ENCODE peak calls at places on chromosome 1, in five cellular contexts. One of them, this sample, is unnamed.

GRCh38 chr1:207903767-207904166 is 7.2 kb downstream of the CD34 start:
- DNase-seq in NB4: peak; percentile 60
- DNase-seq in left ventricle myocardium inferior: no peak
- DNase-seq in AG04449: no peak
- DNase-seq in A549: no peak
- DNase-seq in this sample: no peak

GRCh38 chr1:76639181-76639580 is 228.1 kb upstream of the ST6GALNAC5 start:
- DNase-seq in A549: no peak
- DNase-seq in left ventricle myocardium inferior: no peak
- DNase-seq in NB4: no peak
- DNase-seq in AG04449: no peak
- DNase-seq in this sample: no peak

GRCh38 chr1:160618763-160619274 is 28.0 kb downstream of the SLAMF1 start:
- DNase-seq in NB4: peak; percentile 38
- DNase-seq in A549: peak; percentile 31
- DNase-seq in AG04449: no peak
- DNase-seq in left ventricle myocardium inferior: no peak
- DNase-seq in this sample: no peak

GRCh38 chr1:109501644-109502367 is 7.7 kb downstream of the AMIGO1 start:
- DNase-seq in AG04449: no peak
- DNase-seq in left ventricle myocardium inferior: no peak
- DNase-seq in A549: no peak
- DNase-seq in NB4: peak; percentile 93
- DNase-seq in this sample: no peak

GRCh38 chr1:22673486-22674409 is 20.7 kb downstream of the C1QB start:
- DNase-seq in NB4: peak; percentile 38
- DNase-seq in AG04449: peak; percentile 7
- DNase-seq in A549: peak; percentile 49
- DNase-seq in left ventricle myocardium inferior: peak; percentile 41
- DNase-seq in this sample: peak; percentile 1

GRCh38 chr1:63319069-63320023 is 3.0 kb upstream of the FOXD3 start:
- DNase-seq in A549: no peak
- DNase-seq in left ventricle myocardium inferior: no peak
- DNase-seq in AG04449: no peak
- DNase-seq in NB4: no peak
- DNase-seq in this sample: no peak

GRCh38 chr1:184078564-184079107 is 27.1 kb downstream of the TSEN15 start:
- DNase-seq in AG04449: no peak
- DNase-seq in left ventricle myocardium inferior: no peak
- DNase-seq in NB4: no peak
- DNase-seq in A549: no peak
- DNase-seq in this sample: no peak

GRCh38 chr1:48202030-48202752 is 20.3 kb upstream of the SLC5A9 start:
- DNase-seq in NB4: peak; percentile 61
- DNase-seq in AG04449: peak; percentile 51
- DNase-seq in left ventricle myocardium inferior: peak; percentile 42
- DNase-seq in A549: peak; percentile 21
- DNase-seq in this sample: peak; percentile 83

GRCh38 chr1:24754229-24754628 is 9.0 kb downstream of the CLIC4 start:
- DNase-seq in AG04449: no peak
- DNase-seq in left ventricle myocardium inferior: no peak
- DNase-seq in A549: no peak
- DNase-seq in NB4: no peak
- DNase-seq in this sample: no peak

GRCh38 chr1:36673207-36673606 is 190.5 kb upstream of the CSF3R start:
- DNase-seq in left ventricle myocardium inferior: no peak
- DNase-seq in AG04449: no peak
- DNase-seq in NB4: no peak
- DNase-seq in A549: no peak
- DNase-seq in this sample: no peak

GRCh38 chr1:25484096-25484495 is 53.4 kb downstream of the MACO1 start:
- DNase-seq in A549: no peak
- DNase-seq in left ventricle myocardium inferior: peak; percentile 77
- DNase-seq in NB4: no peak
- DNase-seq in AG04449: no peak
- DNase-seq in this sample: no peak

GRCh38 chr1:84972377-84972987 is 24.4 kb downstream of the MCOLN2 start:
- DNase-seq in left ventricle myocardium inferior: no peak
- DNase-seq in NB4: no peak
- DNase-seq in A549: no peak
- DNase-seq in AG04449: no peak
- DNase-seq in this sample: no peak

GRCh38 chr1:175471039-175471800 is 272.2 kb downstream of the TNR start:
- DNase-seq in AG04449: no peak
- DNase-seq in left ventricle myocardium inferior: no peak
- DNase-seq in A549: no peak
- DNase-seq in NB4: peak; percentile 92
- DNase-seq in this sample: peak; percentile 71

GRCh38 chr1:110714419-110715107 is 39.8 kb upstream of the KCNA3 start:
- DNase-seq in NB4: no peak
- DNase-seq in left ventricle myocardium inferior: no peak
- DNase-seq in A549: no peak
- DNase-seq in AG04449: no peak
- DNase-seq in this sample: no peak

GRCh38 chr1:5980314-5981008 is 11.8 kb downstream of the NPHP4 start:
- DNase-seq in AG04449: no peak
- DNase-seq in NB4: peak; percentile 57
- DNase-seq in left ventricle myocardium inferior: peak; percentile 73
- DNase-seq in A549: no peak
- DNase-seq in this sample: no peak

GRCh38 chr1:22488319-22488718 is 36.7 kb downstream of the ZBTB40 start:
- DNase-seq in NB4: no peak
- DNase-seq in left ventricle myocardium inferior: no peak
- DNase-seq in A549: no peak
- DNase-seq in AG04449: no peak
- DNase-seq in this sample: no peak

GRCh38 chr1:109306832-109307362 is at the start of gene MYBPHL:
- DNase-seq in AG04449: no peak
- DNase-seq in NB4: peak; percentile 73
- DNase-seq in A549: no peak
- DNase-seq in left ventricle myocardium inferior: no peak
- DNase-seq in this sample: no peak

GRCh38 chr1:55781944-55782482 is 566.8 kb upstream of the USP24 start:
- DNase-seq in A549: no peak
- DNase-seq in AG04449: peak; percentile 57
- DNase-seq in NB4: no peak
- DNase-seq in left ventricle myocardium inferior: no peak
- DNase-seq in this sample: peak; percentile 72

GRCh38 chr1:20344738-20345137 is 54.1 kb downstream of the VWA5B1 start:
- DNase-seq in left ventricle myocardium inferior: no peak
- DNase-seq in A549: no peak
- DNase-seq in NB4: no peak
- DNase-seq in AG04449: no peak
- DNase-seq in this sample: no peak

GRCh38 chr1:96306809-96307208 is 414.8 kb upstream of the PTBP2 start:
- DNase-seq in A549: no peak
- DNase-seq in left ventricle myocardium inferior: no peak
- DNase-seq in AG04449: peak; percentile 21
- DNase-seq in NB4: no peak
- DNase-seq in this sample: no peak

GRCh38 chr1:53638641-53639035 is 100.3 kb downstream of the GLIS1 start:
- DNase-seq in AG04449: no peak
- DNase-seq in left ventricle myocardium inferior: no peak
- DNase-seq in NB4: peak; percentile 13
- DNase-seq in A549: no peak
- DNase-seq in this sample: no peak

GRCh38 chr1:200963076-200963475 is 60.4 kb downstream of the KIF21B start:
- DNase-seq in NB4: no peak
- DNase-seq in A549: no peak
- DNase-seq in left ventricle myocardium inferior: no peak
- DNase-seq in AG04449: no peak
- DNase-seq in this sample: no peak

GRCh38 chr1:45802343-45803298 is 791 bp upstream of the MAST2 start:
- DNase-seq in NB4: peak; percentile 90
- DNase-seq in AG04449: peak; percentile 83
- DNase-seq in left ventricle myocardium inferior: peak; percentile 68
- DNase-seq in A549: peak; percentile 86
- DNase-seq in this sample: peak; percentile 83

GRCh38 chr1:65694126-65694525 is 98.6 kb upstream of the PDE4B start:
- DNase-seq in left ventricle myocardium inferior: no peak
- DNase-seq in NB4: no peak
- DNase-seq in AG04449: no peak
- DNase-seq in A549: no peak
- DNase-seq in this sample: no peak

GRCh38 chr1:240094043-240094722 is 2.5 kb downstream of the FMN2 start:
- DNase-seq in left ventricle myocardium inferior: no peak
- DNase-seq in A549: no peak
- DNase-seq in AG04449: no peak
- DNase-seq in NB4: no peak
- DNase-seq in this sample: no peak

GRCh38 chr1:202068596-202068995 is 54.1 kb upstream of the GPR37L1 start:
- DNase-seq in A549: no peak
- DNase-seq in left ventricle myocardium inferior: no peak
- DNase-seq in NB4: no peak
- DNase-seq in AG04449: no peak
- DNase-seq in this sample: no peak

GRCh38 chr1:240946926-240947325 is 335.0 kb upstream of the GREM2 start:
- DNase-seq in AG04449: peak; percentile 9
- DNase-seq in NB4: peak; percentile 38
- DNase-seq in A549: peak; percentile 35
- DNase-seq in left ventricle myocardium inferior: no peak
- DNase-seq in this sample: no peak

GRCh38 chr1:210289248-210289647 is 39.5 kb upstream of the HHAT start:
- DNase-seq in NB4: no peak
- DNase-seq in A549: no peak
- DNase-seq in left ventricle myocardium inferior: no peak
- DNase-seq in AG04449: no peak
- DNase-seq in this sample: no peak

GRCh38 chr1:183166439-183166838 is 19.6 kb upstream of the LAMC2 start:
- DNase-seq in NB4: no peak
- DNase-seq in AG04449: no peak
- DNase-seq in A549: no peak
- DNase-seq in left ventricle myocardium inferior: no peak
- DNase-seq in this sample: no peak

DNA sequence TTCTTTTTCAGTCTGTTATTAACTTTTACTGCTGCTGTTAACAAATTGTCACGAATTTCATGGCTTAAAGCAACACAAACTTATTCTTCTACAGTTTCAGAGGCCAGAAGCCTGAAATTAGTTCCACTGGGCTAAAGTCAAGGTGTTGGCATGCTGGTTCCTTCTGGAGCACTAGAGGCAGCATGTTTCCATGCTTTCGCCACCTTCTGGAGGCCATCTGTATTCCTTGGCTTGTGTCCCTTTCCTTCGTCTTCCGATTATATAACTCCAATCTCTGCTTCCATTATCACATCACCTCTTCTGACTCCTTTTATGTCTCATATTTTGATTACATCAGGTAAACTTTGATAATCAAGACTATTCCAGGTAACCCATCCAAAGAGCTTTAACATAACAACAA is 1742.1 kb downstream of the BRINP3 start:
- DNase-seq in A549: no peak
- DNase-seq in left ventricle myocardium inferior: no peak
- DNase-seq in NB4: no peak
- DNase-seq in AG04449: no peak
- DNase-seq in this sample: no peak
- TF ChIP-seq CTCF in A549: no peak
- TF ChIP-seq CTCF in left ventricle myocardium inferior: no peak
- TF ChIP-seq CTCF in NB4: no peak
- TF ChIP-seq CTCF in AG04449: no peak
- TF ChIP-seq CTCF in this sample: no peak

DNA sequence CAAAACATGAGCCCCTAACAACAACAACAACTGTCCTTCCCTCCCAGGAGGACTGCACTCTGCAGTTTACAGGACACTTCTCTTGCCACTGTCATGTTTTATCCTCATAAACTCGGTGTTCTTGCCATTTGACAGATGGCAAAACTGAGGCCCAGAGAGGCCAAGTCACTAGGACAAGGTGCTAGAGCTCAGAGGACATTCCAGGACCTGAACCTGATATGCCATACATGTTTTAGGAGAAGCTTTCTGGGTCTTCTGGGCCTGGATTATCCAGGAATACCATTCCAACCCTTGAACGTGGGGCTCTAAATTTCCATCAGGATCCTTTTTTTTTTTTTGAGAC is 19.4 kb upstream of the TENT5B start:
- DNase-seq in A549: no peak
- DNase-seq in AG04449: no peak
- DNase-seq in NB4: no peak
- DNase-seq in left ventricle myocardium inferior: no peak
- DNase-seq in this sample: no peak
- H3K4me3 ChIP-seq in A549: no peak overlapping the region
- H3K4me3 ChIP-seq in AG04449: no peak overlapping the region
- H3K4me3 ChIP-seq in NB4: no peak overlapping the region
- H3K4me3 ChIP-seq in left ventricle myocardium inferior: peak overlapping the region; percentile 59
- H3K4me3 ChIP-seq in this sample: peak overlapping the region; percentile 38

DNA sequence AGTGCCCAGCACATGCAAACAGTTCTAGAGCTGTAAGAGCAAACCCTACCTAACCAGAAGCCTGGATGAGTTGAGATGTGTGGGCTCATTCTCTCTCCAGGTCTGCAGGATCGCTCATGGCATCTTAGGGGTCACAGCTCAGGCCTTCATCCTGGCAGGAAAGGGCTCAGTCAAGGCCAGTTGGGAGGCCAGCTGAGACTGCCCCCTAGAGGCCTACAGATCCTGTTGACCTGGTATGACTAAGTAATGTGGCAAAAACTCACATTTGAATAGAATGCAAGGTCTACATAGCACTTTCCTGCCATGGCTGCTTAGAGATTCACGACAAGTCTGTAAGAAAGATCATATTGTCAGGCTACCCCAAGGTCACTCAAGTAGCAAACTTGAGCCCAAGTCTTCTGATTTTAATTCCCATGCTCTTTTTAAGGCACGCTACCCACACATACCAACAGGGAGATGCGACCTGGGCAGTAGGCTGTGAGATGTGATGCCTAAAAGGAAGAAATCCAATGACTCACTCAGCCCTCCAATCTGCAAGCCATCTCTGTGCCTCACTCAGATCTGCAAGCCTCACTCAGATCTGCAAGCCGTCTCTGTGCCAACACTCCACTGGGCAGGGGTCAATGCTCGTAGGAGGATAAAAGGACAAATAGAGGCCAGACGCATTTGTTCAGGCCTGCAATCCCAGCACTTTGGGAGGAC is 5.1 kb upstream of the CAPN8 start:
- DNase-seq in A549: peak; percentile 51
- DNase-seq in left ventricle myocardium inferior: no peak
- DNase-seq in AG04449: no peak
- DNase-seq in NB4: peak; percentile 56
- DNase-seq in this sample: peak; percentile 13
- TF ChIP-seq CTCF in A549: peak; percentile 62
- TF ChIP-seq CTCF in left ventricle myocardium inferior: peak; percentile 56
- TF ChIP-seq CTCF in AG04449: peak; percentile 27
- TF ChIP-seq CTCF in NB4: peak; percentile 61
- TF ChIP-seq CTCF in this sample: peak; percentile 92

GRCh38 chr1:28195780-28196179 is 19.3 kb upstream of the PTAFR start:
- DNase-seq in A549: no peak
- DNase-seq in AG04449: no peak
- DNase-seq in NB4: no peak
- DNase-seq in left ventricle myocardium inferior: no peak
- DNase-seq in this sample: no peak

GRCh38 chr1:28194326-28195035 is 18.0 kb upstream of the PTAFR start:
- DNase-seq in left ventricle myocardium inferior: no peak
- DNase-seq in NB4: no peak
- DNase-seq in A549: no peak
- DNase-seq in AG04449: no peak
- DNase-seq in this sample: no peak

GRCh38 chr1:28196330-28196729 is 19.8 kb upstream of the PTAFR start:
- DNase-seq in A549: no peak
- DNase-seq in left ventricle myocardium inferior: no peak
- DNase-seq in AG04449: no peak
- DNase-seq in NB4: no peak
- DNase-seq in this sample: no peak

GRCh38 chr1:28190996-28191645 is 14.6 kb upstream of the PTAFR start:
- DNase-seq in NB4: peak; percentile 49
- DNase-seq in left ventricle myocardium inferior: no peak
- DNase-seq in A549: no peak
- DNase-seq in AG04449: no peak
- DNase-seq in this sample: no peak

GRCh38 chr1:28193701-28194161 is 17.2 kb upstream of the PTAFR start:
- DNase-seq in left ventricle myocardium inferior: no peak
- DNase-seq in NB4: no peak
- DNase-seq in A549: no peak
- DNase-seq in AG04449: no peak
- DNase-seq in this sample: no peak
- H3K4me3 ChIP-seq in left ventricle myocardium inferior: no peak overlapping the region
- H3K4me3 ChIP-seq in NB4: no peak overlapping the region
- H3K4me3 ChIP-seq in A549: no peak overlapping the region
- H3K4me3 ChIP-seq in AG04449: no peak overlapping the region
- H3K4me3 ChIP-seq in this sample: no peak overlapping the region

This sample was measured in epithelial cell of proximal tubule.